ENCODE peak calls at places on chromosomes 13 and 19, in five cellular contexts. E, P, M, T and O are unnamed samples.
A peak's percentile ranks its signal among the peaks of the same experiment; 100 is the strongest.

GRCh38 chr13:113879506-113880360 is 15.9 kb upstream of the GAS6 start:
- DNase-seq in E (no peak), P (no peak), T (no peak), M (no peak), O (no peak)

GRCh38 chr13:99985243-99985874 is 3.8 kb downstream of the ZIC2 start:
- DNase-seq in M (no peak), E (no peak), T (no peak), P (no peak), O (no peak)

GRCh38 chr13:42333613-42334328 is 61.8 kb downstream of the AKAP11 start:
- DNase-seq in P (peak; percentile 11), T (peak; percentile 67), E (no peak), M (peak; percentile 55), O (peak; percentile 77)

GRCh38 chr19:14517840-14518505 is at the start of gene DNAJB1:
- DNase-seq in P (peak; percentile 76), M (no peak), T (peak; percentile 94), E (no peak), O (peak; percentile 43)

GRCh38 chr13:108000998-108001397 is 214.3 kb downstream of the LIG4 start:
- DNase-seq in M (no peak), P (no peak), T (no peak), E (no peak), O (no peak)

GRCh38 chr19:29815231-29815630 is 3.4 kb downstream of the CCNE1 start:
- DNase-seq in T (no peak), M (peak; percentile 76), E (no peak), P (no peak), O (no peak)

GRCh38 chr13:45851171-45851889 is at the start of gene SIAH3:
- DNase-seq in P (peak; percentile 9), M (no peak), E (no peak), T (no peak), O (peak; percentile 55)

GRCh38 chr13:97224544-97225324 is 2.6 kb downstream of the MBNL2 start:
- DNase-seq in P (peak; percentile 27), T (peak; percentile 69), M (no peak), E (peak; percentile 74), O (no peak)

GRCh38 chr13:30268673-30269072 is 38.7 kb downstream of the KATNAL1 start:
- DNase-seq in T (no peak), M (no peak), E (no peak), P (no peak), O (no peak)